ENCODE peak calls at places on chromosomes 6 and 20, in eight cellular contexts. G is upper lobe of left lung, U is stomach, P is GM12878, R is uterus, S is NB4, Z is IMR-90, N is heart left ventricle. J is an unnamed sample.
A peak's percentile ranks its signal among the peaks of the same experiment; 100 is the strongest.

GRCh38 chr20:25465398-25465797 is 57.9 kb downstream of the GINS1 start:
- DNase-seq in G (no peak), U (no peak), P (no peak), R (no peak), S (no peak), Z (no peak), N (no peak), J (no peak)

GRCh38 chr20:39036011-39036410 is 73.9 kb downstream of the DHX35 start:
- DNase-seq in G (no peak), U (no peak), P (no peak), R (no peak), S (no peak), Z (peak; percentile 77), N (no peak), J (no peak)

GRCh38 chr6:81934936-81935335 is 182.5 kb upstream of the TENT5A start:
- DNase-seq in G (no peak), U (no peak), P (no peak), R (no peak), S (no peak), Z (peak; percentile 13), N (no peak), J (no peak)

GRCh38 chr6:17103715-17104114 is 1.9 kb downstream of the STMND1 start:
- DNase-seq in G (no peak), U (no peak), P (no peak), R (no peak), S (peak; percentile 8), Z (no peak), N (no peak), J (no peak)

GRCh38 chr20:44540834-44541233 is 19.0 kb upstream of the SERINC3 start:
- DNase-seq in G (no peak), U (no peak), P (no peak), R (no peak), S (no peak), Z (peak; percentile 86), N (no peak), J (no peak)

GRCh38 chr6:34248198-34248726 is 544 bp downstream of the SMIM29 start:
- DNase-seq in G (peak; percentile 74), U (peak; percentile 52), P (no peak), R (peak; percentile 75), S (peak; percentile 55), Z (peak; percentile 18), N (peak; percentile 70), J (no peak)

GRCh38 chr6:85751374-85752055 is 108.8 kb upstream of the SYNCRIP start:
- DNase-seq in G (no peak), U (no peak), P (no peak), R (no peak), S (no peak), Z (no peak), N (no peak), J (no peak)

GRCh38 chr6:168145747-168146596 is 67.0 kb upstream of the FRMD1 start:
- DNase-seq in G (peak; percentile 8), U (no peak), P (no peak), R (peak; percentile 11), S (no peak), Z (no peak), N (no peak), J (no peak)

GRCh38 chr6:52217761-52218160 is 26.5 kb downstream of the IL17F start:
- DNase-seq in G (no peak), U (no peak), P (no peak), R (no peak), S (no peak), Z (no peak), N (no peak), J (no peak)

GRCh38 chr6:26285143-26286134 is 79.6 kb upstream of the BTN3A2 start:
- DNase-seq in G (peak; percentile 98), U (peak; percentile 96), P (peak; percentile 100), R (peak; percentile 99), S (peak; percentile 100), Z (peak; percentile 99), N (peak; percentile 98), J (peak; percentile 94)

GRCh38 chr6:131721161-131721560 is 10.3 kb upstream of the CTAGE9 start:
- DNase-seq in G (no peak), U (no peak), P (no peak), R (no peak), S (no peak), Z (no peak), N (no peak), J (no peak)

GRCh38 chr6:104684911-104685415 is 174.8 kb downstream of the HACE1 start:
- DNase-seq in G (no peak), U (no peak), P (no peak), R (no peak), S (no peak), Z (no peak), N (no peak), J (no peak)

GRCh38 chr6:104680539-104680938 is 179.2 kb downstream of the HACE1 start:
- DNase-seq in G (no peak), U (no peak), P (no peak), R (no peak), S (no peak), Z (no peak), N (no peak), J (no peak)

GRCh38 chr6:104679971-104680370 is 179.7 kb downstream of the HACE1 start:
- DNase-seq in G (no peak), U (no peak), P (no peak), R (no peak), S (no peak), Z (no peak), N (no peak), J (no peak)

GRCh38 chr6:104685871-104686549 is 173.7 kb downstream of the HACE1 start:
- DNase-seq in G (no peak), U (no peak), P (no peak), R (no peak), S (no peak), Z (no peak), N (no peak), J (no peak)

GRCh38 chr6:104682722-104683643 is 176.7 kb downstream of the HACE1 start:
- DNase-seq in G (peak; percentile 60), U (peak; percentile 40), P (no peak), R (no peak), S (peak; percentile 78), Z (peak; percentile 59), N (peak; percentile 38), J (no peak)
- TF ChIP-seq CTCF in G (peak; percentile 62), U (no peak), P (peak; percentile 88), R (peak; percentile 11), S (peak; percentile 84), Z (peak; percentile 88), N (peak; percentile 46), J (peak; percentile 31)

GRCh38 chr6:151494235-151494950 is 576 bp downstream of the CCDC170 start:
- DNase-seq in G (peak; percentile 55), U (peak; percentile 43), P (no peak), R (peak; percentile 48), S (no peak), Z (peak; percentile 41), N (peak; percentile 23), J (no peak)

GRCh38 chr6:151490996-151491395 is 2.8 kb upstream of the CCDC170 start:
- DNase-seq in G (no peak), U (no peak), P (no peak), R (no peak), S (no peak), Z (no peak), N (peak; percentile 16), J (no peak)

GRCh38 chr6:151495380-151495779 is 1.6 kb downstream of the CCDC170 start:
- DNase-seq in G (no peak), U (no peak), P (no peak), R (no peak), S (no peak), Z (no peak), N (no peak), J (no peak)

GRCh38 chr6:151497935-151498726 is 4.3 kb downstream of the CCDC170 start:
- DNase-seq in G (no peak), U (no peak), P (no peak), R (no peak), S (peak; percentile 88), Z (peak; percentile 2), N (no peak), J (no peak)

DNA sequence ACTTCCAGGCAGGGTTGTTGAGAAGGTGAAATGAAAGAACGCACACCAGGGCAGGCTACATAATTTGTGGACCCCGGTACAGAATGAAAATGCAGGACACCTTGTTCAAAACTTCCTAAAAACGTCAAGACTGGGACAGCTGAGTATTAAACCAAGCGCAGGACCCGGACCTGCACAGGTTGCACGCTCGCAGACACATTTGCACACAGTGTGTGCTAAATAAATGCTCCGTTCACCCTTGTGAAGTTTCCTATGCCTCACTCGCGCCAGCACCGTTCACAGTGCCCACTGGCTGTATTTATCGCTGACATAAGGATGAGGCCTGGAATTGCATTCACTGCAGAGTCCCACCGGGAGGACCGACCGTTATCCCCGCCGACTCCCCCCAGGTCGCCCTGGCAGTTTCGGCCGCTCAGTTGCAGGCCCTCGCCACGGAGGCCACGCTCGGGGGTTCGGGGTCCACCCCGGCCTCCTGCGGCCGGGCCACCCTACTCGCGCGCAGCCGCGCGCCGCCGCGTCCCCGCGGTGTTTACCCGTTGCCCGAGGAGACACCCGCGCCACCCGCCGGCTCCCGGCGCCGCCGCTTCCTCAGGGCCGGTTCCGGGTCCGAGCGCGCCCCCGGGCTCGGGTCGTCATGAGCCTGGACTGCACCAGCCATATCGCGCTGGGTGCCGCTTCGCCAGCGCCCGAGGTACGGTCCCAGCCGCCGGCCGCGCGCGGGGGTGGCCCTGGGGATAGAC is at the start of gene CCDC170:
- DNase-seq in G (peak; percentile 30), U (peak; percentile 31), P (no peak), R (no peak), S (peak; percentile 69), Z (no peak), N (peak; percentile 37), J (no peak)
- TF ChIP-seq POLR2A in G (no peak), U (no peak), P (no peak), R (no peak), S (peak; percentile 22), Z (peak; percentile 24), N (no peak), J (no peak)

GRCh38 chr20:45972500-45973183 is 639 bp upstream of the ZNF335 start:
- DNase-seq in G (no peak), U (no peak), P (no peak), R (peak; percentile 34), S (no peak), Z (no peak), N (no peak), J (no peak)
- TF ChIP-seq CTCF in G (no peak), U (no peak), P (no peak), R (no peak), S (no peak), Z (peak; percentile 1), N (no peak), J (no peak)

GRCh38 chr20:47503685-47504084 is 2.0 kb downstream of the NCOA3 start:
- DNase-seq in G (no peak), U (no peak), P (no peak), R (no peak), S (peak; percentile 17), Z (no peak), N (no peak), J (no peak)

GRCh38 chr20:47501117-47501482 is 587 bp upstream of the NCOA3 start:
- DNase-seq in G (no peak), U (no peak), P (no peak), R (no peak), S (no peak), Z (peak; percentile 13), N (no peak), J (no peak)

GRCh38 chr20:47501483-47502270 is at the start of gene NCOA3:
- DNase-seq in G (peak; percentile 97), U (peak; percentile 95), P (no peak), R (peak; percentile 89), S (peak; percentile 98), Z (peak; percentile 92), N (peak; percentile 96), J (peak; percentile 64)

GRCh38 chr20:47502271-47502730 is 614 bp downstream of the NCOA3 start:
- DNase-seq in G (peak; percentile 26), U (no peak), P (no peak), R (peak; percentile 28), S (peak; percentile 56), Z (peak; percentile 8), N (peak; percentile 35), J (no peak)

GRCh38 chr20:47502801-47503239 is 1.1 kb downstream of the NCOA3 start:
- DNase-seq in G (no peak), U (no peak), P (no peak), R (no peak), S (peak; percentile 89), Z (peak; percentile 62), N (no peak), J (no peak)
- TF ChIP-seq POLR2A in G (no peak), U (no peak), P (no peak), R (no peak), S (no peak), Z (no peak), N (no peak), J (peak; percentile 35)

J was measured in esophagus squamous epithelium.